ENCODE peak calls at places on chromosomes 1 and 21, in six cellular contexts. One of them, this sample, is unnamed.

GRCh38 chr1:230768903-230769570 is 21.8 kb downstream of the CAPN9 start:
- DNase-seq in T-helper 2 cell: no peak
- DNase-seq in fibroblast of lung: peak; percentile 28
- DNase-seq in stimulated activated CD8-positive, alpha-beta memory T cell treated with anti-CD3 and anti-CD28 coated beads, Interleukin-7, amount 100 ng/mL, for 1 hour: no peak
- DNase-seq in COR-L47: no peak
- DNase-seq in activated CD4-positive, alpha-beta T cell treated with anti-CD3 and anti-CD28 coated beads, Interleukin-2, amount 50 U/mL, for 1 hour: no peak
- DNase-seq in this sample: no peak

GRCh38 chr1:236907205-236907604 is 97.0 kb downstream of the MT1HL1 start:
- DNase-seq in T-helper 2 cell: no peak
- DNase-seq in fibroblast of lung: no peak
- DNase-seq in stimulated activated CD8-positive, alpha-beta memory T cell treated with anti-CD3 and anti-CD28 coated beads, Interleukin-7, amount 100 ng/mL, for 1 hour: no peak
- DNase-seq in COR-L47: no peak
- DNase-seq in activated CD4-positive, alpha-beta T cell treated with anti-CD3 and anti-CD28 coated beads, Interleukin-2, amount 50 U/mL, for 1 hour: no peak
- DNase-seq in this sample: no peak

GRCh38 chr1:88407248-88407647 is 276.8 kb upstream of the PKN2 start:
- DNase-seq in T-helper 2 cell: no peak
- DNase-seq in fibroblast of lung: no peak
- DNase-seq in stimulated activated CD8-positive, alpha-beta memory T cell treated with anti-CD3 and anti-CD28 coated beads, Interleukin-7, amount 100 ng/mL, for 1 hour: no peak
- DNase-seq in COR-L47: no peak
- DNase-seq in activated CD4-positive, alpha-beta T cell treated with anti-CD3 and anti-CD28 coated beads, Interleukin-2, amount 50 U/mL, for 1 hour: no peak
- DNase-seq in this sample: no peak

GRCh38 chr1:26784886-26785285 is 2.9 kb upstream of the PIGV start:
- DNase-seq in T-helper 2 cell: no peak
- DNase-seq in fibroblast of lung: no peak
- DNase-seq in stimulated activated CD8-positive, alpha-beta memory T cell treated with anti-CD3 and anti-CD28 coated beads, Interleukin-7, amount 100 ng/mL, for 1 hour: no peak
- DNase-seq in COR-L47: no peak
- DNase-seq in activated CD4-positive, alpha-beta T cell treated with anti-CD3 and anti-CD28 coated beads, Interleukin-2, amount 50 U/mL, for 1 hour: no peak
- DNase-seq in this sample: no peak

GRCh38 chr1:15452216-15452615 is 4.3 kb upstream of the CELA2A start:
- DNase-seq in T-helper 2 cell: no peak
- DNase-seq in fibroblast of lung: no peak
- DNase-seq in stimulated activated CD8-positive, alpha-beta memory T cell treated with anti-CD3 and anti-CD28 coated beads, Interleukin-7, amount 100 ng/mL, for 1 hour: no peak
- DNase-seq in COR-L47: no peak
- DNase-seq in activated CD4-positive, alpha-beta T cell treated with anti-CD3 and anti-CD28 coated beads, Interleukin-2, amount 50 U/mL, for 1 hour: no peak
- DNase-seq in this sample: no peak

GRCh38 chr21:31945576-31945975 is 72.8 kb downstream of the HUNK start:
- DNase-seq in T-helper 2 cell: no peak
- DNase-seq in fibroblast of lung: peak; percentile 65
- DNase-seq in stimulated activated CD8-positive, alpha-beta memory T cell treated with anti-CD3 and anti-CD28 coated beads, Interleukin-7, amount 100 ng/mL, for 1 hour: no peak
- DNase-seq in COR-L47: no peak
- DNase-seq in activated CD4-positive, alpha-beta T cell treated with anti-CD3 and anti-CD28 coated beads, Interleukin-2, amount 50 U/mL, for 1 hour: no peak
- DNase-seq in this sample: no peak

GRCh38 chr1:248838357-248839167 is 538 bp downstream of the ZNF672 start:
- DNase-seq in T-helper 2 cell: peak; percentile 93
- DNase-seq in fibroblast of lung: peak; percentile 87
- DNase-seq in stimulated activated CD8-positive, alpha-beta memory T cell treated with anti-CD3 and anti-CD28 coated beads, Interleukin-7, amount 100 ng/mL, for 1 hour: peak; percentile 74
- DNase-seq in COR-L47: peak; percentile 81
- DNase-seq in activated CD4-positive, alpha-beta T cell treated with anti-CD3 and anti-CD28 coated beads, Interleukin-2, amount 50 U/mL, for 1 hour: peak; percentile 86
- DNase-seq in this sample: peak; percentile 85

GRCh38 chr1:180116964-180117763 is 37.5 kb upstream of the QSOX1 start:
- DNase-seq in T-helper 2 cell: no peak
- DNase-seq in fibroblast of lung: no peak
- DNase-seq in stimulated activated CD8-positive, alpha-beta memory T cell treated with anti-CD3 and anti-CD28 coated beads, Interleukin-7, amount 100 ng/mL, for 1 hour: no peak
- DNase-seq in COR-L47: no peak
- DNase-seq in activated CD4-positive, alpha-beta T cell treated with anti-CD3 and anti-CD28 coated beads, Interleukin-2, amount 50 U/mL, for 1 hour: no peak
- DNase-seq in this sample: no peak

GRCh38 chr1:203559523-203559922 is 65.6 kb downstream of the OPTC start:
- DNase-seq in T-helper 2 cell: no peak
- DNase-seq in fibroblast of lung: peak; percentile 91
- DNase-seq in stimulated activated CD8-positive, alpha-beta memory T cell treated with anti-CD3 and anti-CD28 coated beads, Interleukin-7, amount 100 ng/mL, for 1 hour: no peak
- DNase-seq in COR-L47: no peak
- DNase-seq in activated CD4-positive, alpha-beta T cell treated with anti-CD3 and anti-CD28 coated beads, Interleukin-2, amount 50 U/mL, for 1 hour: no peak
- DNase-seq in this sample: no peak

GRCh38 chr1:1959840-1960479 is 40.9 kb upstream of the TMEM52 start:
- DNase-seq in T-helper 2 cell: peak; percentile 54
- DNase-seq in fibroblast of lung: peak; percentile 61
- DNase-seq in stimulated activated CD8-positive, alpha-beta memory T cell treated with anti-CD3 and anti-CD28 coated beads, Interleukin-7, amount 100 ng/mL, for 1 hour: peak; percentile 16
- DNase-seq in COR-L47: peak; percentile 87
- DNase-seq in activated CD4-positive, alpha-beta T cell treated with anti-CD3 and anti-CD28 coated beads, Interleukin-2, amount 50 U/mL, for 1 hour: peak; percentile 59
- DNase-seq in this sample: peak; percentile 41

GRCh38 chr1:53560572-53561487 is 101.6 kb downstream of the DMRTB1 start:
- DNase-seq in T-helper 2 cell: no peak
- DNase-seq in fibroblast of lung: no peak
- DNase-seq in stimulated activated CD8-positive, alpha-beta memory T cell treated with anti-CD3 and anti-CD28 coated beads, Interleukin-7, amount 100 ng/mL, for 1 hour: no peak
- DNase-seq in COR-L47: no peak
- DNase-seq in activated CD4-positive, alpha-beta T cell treated with anti-CD3 and anti-CD28 coated beads, Interleukin-2, amount 50 U/mL, for 1 hour: no peak
- DNase-seq in this sample: no peak

GRCh38 chr1:2594001-2594640 is 7.5 kb downstream of the PRXL2B start:
- DNase-seq in T-helper 2 cell: no peak
- DNase-seq in fibroblast of lung: peak; percentile 13
- DNase-seq in stimulated activated CD8-positive, alpha-beta memory T cell treated with anti-CD3 and anti-CD28 coated beads, Interleukin-7, amount 100 ng/mL, for 1 hour: no peak
- DNase-seq in COR-L47: peak; percentile 61
- DNase-seq in activated CD4-positive, alpha-beta T cell treated with anti-CD3 and anti-CD28 coated beads, Interleukin-2, amount 50 U/mL, for 1 hour: no peak
- DNase-seq in this sample: no peak

GRCh38 chr1:10815863-10816195 is 19.4 kb upstream of the CASZ1 start:
- DNase-seq in T-helper 2 cell: no peak
- DNase-seq in fibroblast of lung: no peak
- DNase-seq in stimulated activated CD8-positive, alpha-beta memory T cell treated with anti-CD3 and anti-CD28 coated beads, Interleukin-7, amount 100 ng/mL, for 1 hour: no peak
- DNase-seq in COR-L47: no peak
- DNase-seq in activated CD4-positive, alpha-beta T cell treated with anti-CD3 and anti-CD28 coated beads, Interleukin-2, amount 50 U/mL, for 1 hour: no peak
- DNase-seq in this sample: no peak

This sample was measured in stimulated activated naive CD4-positive, alpha-beta T cell.